ENCODE peak calls at places on chromosomes 4 and X, in five cellular contexts. M is RWPE1; W is activated T-helper 1 cell treated with anti-CD3 and anti-CD28 coated beads, Interleukin-12 subunit alpha, Interleukin-12 subunit beta, Interleukin-2, Interleukin-4 antibody, amounts not matched to agents 30 ng/mL and 10 ng/mL and 1 ng/mL, durations not matched to agents 14 hours and 24 hours and 36 hours; V is T follicular helper cell; L is HS-5. A is an unnamed sample.

GRCh38 chr4:3517731-3518510 is 14.3 kb downstream of the LRPAP1 start:
- DNase-seq in M (no peak), V (no peak), L (no peak), W (no peak), A (no peak)

GRCh38 chr4:168621806-168622589 is 125.1 kb downstream of the PALLD start:
- DNase-seq in L (no peak), M (no peak), V (no peak), W (no peak), A (no peak)

GRCh38 chrX:153449306-153450113 is 3.7 kb upstream of the TREX2 start:
- DNase-seq in L (no peak), M (no peak), W (no peak), V (no peak), A (no peak)

GRCh38 chrX:2351321-2351720 is 149.5 kb downstream of the DHRSX start:
- DNase-seq in L (peak), M (no peak), V (no peak), W (no peak), A (no peak)

GRCh38 chr4:10013722-10014121 is 7.6 kb downstream of the SLC2A9 start:
- DNase-seq in V (no peak), L (no peak), W (peak), M (no peak), A (no peak)

GRCh38 chr4:178415925-178416324 is 973.7 kb upstream of the AGA start:
- DNase-seq in M (no peak), L (no peak), V (no peak), W (no peak), A (no peak)

GRCh38 chr4:56613101-56613862 is 67.8 kb downstream of the HOPX start:
- DNase-seq in M (peak), W (no peak), L (peak), V (no peak), A (no peak)

GRCh38 chrX:134542485-134542884 is 82.5 kb downstream of the HPRT1 start:
- DNase-seq in M (peak), L (no peak), W (peak), V (no peak), A (peak)

GRCh38 chrX:103440621-103441020 is 64.3 kb downstream of the BEX3 start:
- DNase-seq in W (no peak), V (no peak), L (no peak), M (no peak), A (no peak)

GRCh38 chr4:84126061-84126787 is 372.9 kb downstream of the NKX6-1 start:
- DNase-seq in V (no peak), W (no peak), M (no peak), L (no peak), A (no peak)

GRCh38 chr4:138910914-138911336 is 104.7 kb upstream of the NOCT start:
- DNase-seq in L (no peak), M (peak), W (no peak), V (no peak), A (no peak)

GRCh38 chr4:75338352-75338880 is 175.8 kb downstream of the RCHY1 start:
- DNase-seq in V (no peak), L (no peak), M (no peak), W (no peak), A (no peak)